ENCODE peak calls at places on chromosome 3, in eight cellular contexts. One of them, this sample, is unnamed.

GRCh38 chr3:125207949-125208568 is 4.5 kb downstream of the SLC12A8 start:
- DNase-seq in HFFc6: no peak
- DNase-seq in mammary epithelial cell: no peak
- DNase-seq in cardiac fibroblast: peak
- DNase-seq in cardiac muscle cell: no peak
- DNase-seq in H9: no peak
- DNase-seq in neural progenitor cell: no peak
- DNase-seq in fibroblast of the aortic adventitia: no peak
- DNase-seq in this sample: no peak

GRCh38 chr3:87196879-87197278 is 30.2 kb upstream of the CHMP2B start:
- DNase-seq in HFFc6: no peak
- DNase-seq in mammary epithelial cell: peak
- DNase-seq in cardiac fibroblast: no peak
- DNase-seq in cardiac muscle cell: no peak
- DNase-seq in H9: no peak
- DNase-seq in neural progenitor cell: no peak
- DNase-seq in fibroblast of the aortic adventitia: no peak
- DNase-seq in this sample: no peak

GRCh38 chr3:100105536-100105935 is 8.8 kb downstream of the FILIP1L start:
- DNase-seq in HFFc6: no peak
- DNase-seq in mammary epithelial cell: no peak
- DNase-seq in cardiac fibroblast: peak
- DNase-seq in cardiac muscle cell: no peak
- DNase-seq in H9: no peak
- DNase-seq in neural progenitor cell: no peak
- DNase-seq in fibroblast of the aortic adventitia: no peak
- DNase-seq in this sample: no peak

GRCh38 chr3:47540281-47540680 is 26.8 kb upstream of the ELP6 start:
- DNase-seq in HFFc6: peak
- DNase-seq in mammary epithelial cell: no peak
- DNase-seq in cardiac fibroblast: peak
- DNase-seq in cardiac muscle cell: no peak
- DNase-seq in H9: no peak
- DNase-seq in neural progenitor cell: no peak
- DNase-seq in fibroblast of the aortic adventitia: no peak
- DNase-seq in this sample: no peak

GRCh38 chr3:112086857-112087524 is 802 bp downstream of the C3orf52 start:
- DNase-seq in HFFc6: peak
- DNase-seq in mammary epithelial cell: peak
- DNase-seq in cardiac fibroblast: peak
- DNase-seq in cardiac muscle cell: peak
- DNase-seq in H9: no peak
- DNase-seq in neural progenitor cell: no peak
- DNase-seq in fibroblast of the aortic adventitia: peak
- DNase-seq in this sample: no peak

GRCh38 chr3:17749281-17749680 is 6.8 kb upstream of the TBC1D5 start:
- DNase-seq in HFFc6: no peak
- DNase-seq in mammary epithelial cell: no peak
- DNase-seq in cardiac fibroblast: no peak
- DNase-seq in cardiac muscle cell: no peak
- DNase-seq in H9: no peak
- DNase-seq in neural progenitor cell: no peak
- DNase-seq in fibroblast of the aortic adventitia: no peak
- DNase-seq in this sample: no peak

GRCh38 chr3:136893848-136894443 is 31.9 kb downstream of the NCK1 start:
- DNase-seq in HFFc6: peak
- DNase-seq in mammary epithelial cell: peak
- DNase-seq in cardiac fibroblast: peak
- DNase-seq in cardiac muscle cell: no peak
- DNase-seq in H9: no peak
- DNase-seq in neural progenitor cell: no peak
- DNase-seq in fibroblast of the aortic adventitia: peak
- DNase-seq in this sample: no peak

GRCh38 chr3:151016421-151016820 is 43.9 kb upstream of the CLRN1 start:
- DNase-seq in HFFc6: peak
- DNase-seq in mammary epithelial cell: peak
- DNase-seq in cardiac fibroblast: peak
- DNase-seq in cardiac muscle cell: no peak
- DNase-seq in H9: no peak
- DNase-seq in neural progenitor cell: no peak
- DNase-seq in fibroblast of the aortic adventitia: peak
- DNase-seq in this sample: no peak

GRCh38 chr3:129506272-129506742 is 22.1 kb upstream of the RHO start:
- DNase-seq in HFFc6: no peak
- DNase-seq in mammary epithelial cell: no peak
- DNase-seq in cardiac fibroblast: no peak
- DNase-seq in cardiac muscle cell: no peak
- DNase-seq in H9: no peak
- DNase-seq in neural progenitor cell: no peak
- DNase-seq in fibroblast of the aortic adventitia: no peak
- DNase-seq in this sample: no peak

GRCh38 chr3:29373016-29373690 is 92.3 kb downstream of the RBMS3 start:
- DNase-seq in HFFc6: peak
- DNase-seq in mammary epithelial cell: no peak
- DNase-seq in cardiac fibroblast: peak
- DNase-seq in cardiac muscle cell: no peak
- DNase-seq in H9: no peak
- DNase-seq in neural progenitor cell: no peak
- DNase-seq in fibroblast of the aortic adventitia: peak
- DNase-seq in this sample: no peak

GRCh38 chr3:110301781-110302180 is 769.8 kb upstream of the NECTIN3 start:
- DNase-seq in HFFc6: no peak
- DNase-seq in mammary epithelial cell: no peak
- DNase-seq in cardiac fibroblast: no peak
- DNase-seq in cardiac muscle cell: no peak
- DNase-seq in H9: no peak
- DNase-seq in neural progenitor cell: no peak
- DNase-seq in fibroblast of the aortic adventitia: no peak
- DNase-seq in this sample: no peak

GRCh38 chr3:178684881-178685590 is 148.8 kb downstream of the KCNMB2 start:
- DNase-seq in HFFc6: no peak
- DNase-seq in mammary epithelial cell: no peak
- DNase-seq in cardiac fibroblast: no peak
- DNase-seq in cardiac muscle cell: peak
- DNase-seq in H9: peak
- DNase-seq in neural progenitor cell: peak
- DNase-seq in fibroblast of the aortic adventitia: no peak
- DNase-seq in this sample: no peak

GRCh38 chr3:43405888-43406636 is 119.7 kb downstream of the SNRK start:
- DNase-seq in HFFc6: no peak
- DNase-seq in mammary epithelial cell: no peak
- DNase-seq in cardiac fibroblast: peak
- DNase-seq in cardiac muscle cell: no peak
- DNase-seq in H9: no peak
- DNase-seq in neural progenitor cell: no peak
- DNase-seq in fibroblast of the aortic adventitia: no peak
- DNase-seq in this sample: no peak

GRCh38 chr3:135224963-135225362 is 429.9 kb downstream of the EPHB1 start:
- DNase-seq in HFFc6: no peak
- DNase-seq in mammary epithelial cell: no peak
- DNase-seq in cardiac fibroblast: no peak
- DNase-seq in cardiac muscle cell: no peak
- DNase-seq in H9: no peak
- DNase-seq in neural progenitor cell: no peak
- DNase-seq in fibroblast of the aortic adventitia: no peak
- DNase-seq in this sample: no peak

GRCh38 chr3:59727902-59728301 is 678.1 kb upstream of the CFAP20DC start:
- DNase-seq in HFFc6: no peak
- DNase-seq in mammary epithelial cell: no peak
- DNase-seq in cardiac fibroblast: no peak
- DNase-seq in cardiac muscle cell: no peak
- DNase-seq in H9: no peak
- DNase-seq in neural progenitor cell: no peak
- DNase-seq in fibroblast of the aortic adventitia: no peak
- DNase-seq in this sample: no peak

GRCh38 chr3:173538410-173538809 is 140.9 kb downstream of the NLGN1 start:
- DNase-seq in HFFc6: no peak
- DNase-seq in mammary epithelial cell: no peak
- DNase-seq in cardiac fibroblast: no peak
- DNase-seq in cardiac muscle cell: no peak
- DNase-seq in H9: no peak
- DNase-seq in neural progenitor cell: no peak
- DNase-seq in fibroblast of the aortic adventitia: no peak
- DNase-seq in this sample: no peak
- TF ChIP-seq CTCF in HFFc6: peak
- TF ChIP-seq CTCF in mammary epithelial cell: no peak
- TF ChIP-seq CTCF in cardiac fibroblast: no peak
- TF ChIP-seq CTCF in cardiac muscle cell: no peak
- TF ChIP-seq CTCF in H9: peak
- TF ChIP-seq CTCF in neural progenitor cell: peak
- TF ChIP-seq CTCF in fibroblast of the aortic adventitia: no peak
- TF ChIP-seq CTCF in this sample: no peak

GRCh38 chr3:38524141-38524739 is 28.1 kb downstream of the EXOG start:
- DNase-seq in HFFc6: peak
- DNase-seq in mammary epithelial cell: no peak
- DNase-seq in cardiac fibroblast: no peak
- DNase-seq in cardiac muscle cell: no peak
- DNase-seq in H9: no peak
- DNase-seq in neural progenitor cell: no peak
- DNase-seq in fibroblast of the aortic adventitia: peak
- DNase-seq in this sample: no peak

GRCh38 chr3:38532529-38532928 is 36.4 kb downstream of the EXOG start:
- DNase-seq in HFFc6: no peak
- DNase-seq in mammary epithelial cell: no peak
- DNase-seq in cardiac fibroblast: no peak
- DNase-seq in cardiac muscle cell: no peak
- DNase-seq in H9: no peak
- DNase-seq in neural progenitor cell: no peak
- DNase-seq in fibroblast of the aortic adventitia: no peak
- DNase-seq in this sample: no peak

GRCh38 chr3:38533285-38533994 is 37.3 kb downstream of the EXOG start:
- DNase-seq in HFFc6: no peak
- DNase-seq in mammary epithelial cell: no peak
- DNase-seq in cardiac fibroblast: no peak
- DNase-seq in cardiac muscle cell: peak
- DNase-seq in H9: no peak
- DNase-seq in neural progenitor cell: no peak
- DNase-seq in fibroblast of the aortic adventitia: no peak
- DNase-seq in this sample: no peak

GRCh38 chr3:38526792-38527191 is 30.7 kb downstream of the EXOG start:
- DNase-seq in HFFc6: no peak
- DNase-seq in mammary epithelial cell: no peak
- DNase-seq in cardiac fibroblast: no peak
- DNase-seq in cardiac muscle cell: no peak
- DNase-seq in H9: no peak
- DNase-seq in neural progenitor cell: no peak
- DNase-seq in fibroblast of the aortic adventitia: no peak
- DNase-seq in this sample: no peak

DNA sequence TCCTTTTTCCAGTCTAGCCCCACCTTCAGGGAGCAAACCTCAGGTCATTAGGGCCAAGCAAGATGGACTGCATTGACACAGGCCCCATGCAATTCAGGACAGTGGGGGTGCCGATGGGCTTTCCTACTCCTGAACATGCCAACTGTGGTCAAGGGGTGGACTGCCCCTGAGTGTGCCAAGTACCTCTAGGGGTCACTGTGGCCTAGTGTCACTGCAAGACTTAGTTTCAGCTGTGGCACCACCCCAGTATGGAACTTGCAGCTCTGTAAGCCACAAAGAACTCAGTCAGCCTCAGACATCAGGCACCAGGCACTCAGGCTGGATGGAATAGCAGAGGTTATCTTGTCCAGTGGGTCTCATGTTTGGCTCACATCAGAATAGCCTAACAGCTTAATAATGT is 32.3 kb downstream of the EXOG start:
- DNase-seq in HFFc6: no peak
- DNase-seq in mammary epithelial cell: no peak
- DNase-seq in cardiac fibroblast: no peak
- DNase-seq in cardiac muscle cell: peak
- DNase-seq in H9: peak
- DNase-seq in neural progenitor cell: peak
- DNase-seq in fibroblast of the aortic adventitia: no peak
- DNase-seq in this sample: no peak
- TF ChIP-seq CTCF in HFFc6: peak
- TF ChIP-seq CTCF in mammary epithelial cell: no peak
- TF ChIP-seq CTCF in cardiac fibroblast: no peak
- TF ChIP-seq CTCF in cardiac muscle cell: no peak
- TF ChIP-seq CTCF in H9: peak
- TF ChIP-seq CTCF in neural progenitor cell: peak
- TF ChIP-seq CTCF in fibroblast of the aortic adventitia: no peak
- TF ChIP-seq CTCF in this sample: no peak

GRCh38 chr3:25265284-25265683 is 162.8 kb upstream of the RARB start:
- DNase-seq in HFFc6: no peak
- DNase-seq in mammary epithelial cell: no peak
- DNase-seq in cardiac fibroblast: no peak
- DNase-seq in cardiac muscle cell: no peak
- DNase-seq in H9: no peak
- DNase-seq in neural progenitor cell: no peak
- DNase-seq in fibroblast of the aortic adventitia: no peak
- DNase-seq in this sample: no peak

GRCh38 chr3:25257026-25257425 is 171.0 kb upstream of the RARB start:
- DNase-seq in HFFc6: no peak
- DNase-seq in mammary epithelial cell: peak
- DNase-seq in cardiac fibroblast: peak
- DNase-seq in cardiac muscle cell: no peak
- DNase-seq in H9: no peak
- DNase-seq in neural progenitor cell: no peak
- DNase-seq in fibroblast of the aortic adventitia: peak
- DNase-seq in this sample: no peak

GRCh38 chr3:25262322-25262721 is 165.7 kb upstream of the RARB start:
- DNase-seq in HFFc6: no peak
- DNase-seq in mammary epithelial cell: no peak
- DNase-seq in cardiac fibroblast: no peak
- DNase-seq in cardiac muscle cell: no peak
- DNase-seq in H9: no peak
- DNase-seq in neural progenitor cell: no peak
- DNase-seq in fibroblast of the aortic adventitia: no peak
- DNase-seq in this sample: no peak

DNA sequence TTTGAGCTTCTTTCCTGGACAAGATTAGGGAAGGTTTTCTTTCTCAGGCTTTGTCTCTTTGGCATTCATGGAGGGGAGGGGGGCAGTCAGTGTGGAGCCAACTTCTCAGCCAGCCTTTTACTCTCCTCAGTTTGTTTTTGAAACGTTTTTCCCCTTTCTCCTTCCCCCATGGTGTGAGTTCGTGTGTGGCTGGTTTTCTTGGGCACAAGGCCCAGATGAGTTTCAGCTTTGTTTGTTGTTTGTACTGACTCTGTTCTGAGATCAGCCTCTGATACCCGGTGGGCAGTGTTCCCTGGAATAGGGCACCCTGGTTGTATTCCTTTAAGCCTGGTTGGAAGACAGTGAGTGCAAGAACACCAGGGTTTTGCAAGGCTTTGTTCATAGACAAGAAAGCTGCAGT is 168.2 kb upstream of the RARB start:
- DNase-seq in HFFc6: no peak
- DNase-seq in mammary epithelial cell: no peak
- DNase-seq in cardiac fibroblast: peak
- DNase-seq in cardiac muscle cell: no peak
- DNase-seq in H9: no peak
- DNase-seq in neural progenitor cell: peak
- DNase-seq in fibroblast of the aortic adventitia: no peak
- DNase-seq in this sample: no peak
- TF ChIP-seq CTCF in HFFc6: no peak
- TF ChIP-seq CTCF in mammary epithelial cell: no peak
- TF ChIP-seq CTCF in cardiac fibroblast: no peak
- TF ChIP-seq CTCF in cardiac muscle cell: no peak
- TF ChIP-seq CTCF in H9: no peak
- TF ChIP-seq CTCF in neural progenitor cell: no peak
- TF ChIP-seq CTCF in fibroblast of the aortic adventitia: no peak
- TF ChIP-seq CTCF in this sample: no peak

GRCh38 chr3:165406425-165406824 is 210.2 kb upstream of the SLITRK3 start:
- DNase-seq in HFFc6: no peak
- DNase-seq in mammary epithelial cell: peak
- DNase-seq in cardiac fibroblast: no peak
- DNase-seq in cardiac muscle cell: no peak
- DNase-seq in H9: no peak
- DNase-seq in neural progenitor cell: no peak
- DNase-seq in fibroblast of the aortic adventitia: no peak
- DNase-seq in this sample: no peak

GRCh38 chr3:165404357-165405042 is 208.3 kb upstream of the SLITRK3 start:
- DNase-seq in HFFc6: no peak
- DNase-seq in mammary epithelial cell: no peak
- DNase-seq in cardiac fibroblast: no peak
- DNase-seq in cardiac muscle cell: no peak
- DNase-seq in H9: no peak
- DNase-seq in neural progenitor cell: no peak
- DNase-seq in fibroblast of the aortic adventitia: no peak
- DNase-seq in this sample: no peak
- TF ChIP-seq CTCF in HFFc6: no peak
- TF ChIP-seq CTCF in mammary epithelial cell: peak
- TF ChIP-seq CTCF in cardiac fibroblast: no peak
- TF ChIP-seq CTCF in cardiac muscle cell: no peak
- TF ChIP-seq CTCF in H9: no peak
- TF ChIP-seq CTCF in neural progenitor cell: no peak
- TF ChIP-seq CTCF in fibroblast of the aortic adventitia: no peak
- TF ChIP-seq CTCF in this sample: no peak